ENCODE peak calls at places on chromosomes 16 and 17, in six cellular contexts. X is EL; A is activated CD4-positive, CD25-positive, alpha-beta regulatory T cell; M is GM04504; S is NCI-H2029 treated with DMSO at 0.1 percent for 48 hours; Z is esophagus squamous epithelium. I is an unnamed sample.

GRCh38 chr17:38706625-38707298 is 1.7 kb downstream of the MLLT6 start:
- DNase-seq in X (peak), A (no peak), M (no peak), S (peak), Z (no peak), I (no peak)

GRCh38 chr16:70662991-70663523 is 16.7 kb downstream of the IL34 start:
- DNase-seq in X (no peak), A (no peak), M (no peak), S (no peak), Z (no peak), I (no peak)

GRCh38 chr16:72179592-72179991 is 7.6 kb upstream of the PMFBP1 start:
- DNase-seq in X (no peak), A (no peak), M (no peak), S (no peak), Z (no peak), I (no peak)

GRCh38 chr16:50622029-50622428 is 59.1 kb downstream of the SNX20 start:
- DNase-seq in X (no peak), A (no peak), M (no peak), S (no peak), Z (no peak), I (no peak)

GRCh38 chr16:54359086-54359485 is 72.5 kb upstream of the IRX3 start:
- DNase-seq in X (no peak), A (no peak), M (no peak), S (no peak), Z (no peak), I (no peak)

GRCh38 chr17:48236681-48237134 is 129.1 kb downstream of the SNX11 start:
- DNase-seq in X (peak), A (no peak), M (no peak), S (no peak), Z (no peak), I (no peak)

GRCh38 chr17:2421315-2422147 is 20.7 kb upstream of the MNT start:
- DNase-seq in X (no peak), A (no peak), M (no peak), S (no peak), Z (no peak), I (no peak)

GRCh38 chr17:5446786-5447185 is 7.8 kb upstream of the C1QBP start:
- DNase-seq in X (no peak), A (no peak), M (no peak), S (no peak), Z (no peak), I (no peak)

GRCh38 chr17:80861892-80862291 is 129.7 kb upstream of the CHMP6 start:
- DNase-seq in X (peak), A (no peak), M (no peak), S (no peak), Z (no peak), I (no peak)

GRCh38 chr16:10098991-10099390 is 83.2 kb downstream of the GRIN2A start:
- DNase-seq in X (peak), A (no peak), M (no peak), S (no peak), Z (no peak), I (no peak)

GRCh38 chr16:90008708-90009145 is 10.5 kb downstream of the DBNDD1 start:
- DNase-seq in X (no peak), A (peak), M (no peak), S (no peak), Z (no peak), I (no peak)

GRCh38 chr16:11356573-11357331 is 11.5 kb downstream of the RMI2 start:
- DNase-seq in X (peak), A (peak), M (peak), S (no peak), Z (no peak), I (no peak)

GRCh38 chr17:80743181-80743771 is 198.6 kb downstream of the RPTOR start:
- DNase-seq in X (no peak), A (no peak), M (peak), S (no peak), Z (no peak), I (peak)

GRCh38 chr16:12087901-12088364 is 111.4 kb downstream of the SNX29 start:
- DNase-seq in X (no peak), A (no peak), M (no peak), S (peak), Z (no peak), I (no peak)

GRCh38 chr17:27893834-27894503 is 804 bp upstream of the LYRM9 start:
- DNase-seq in X (no peak), A (no peak), M (no peak), S (no peak), Z (no peak), I (no peak)

GRCh38 chr17:60106377-60107059 is 27.8 kb upstream of the HEATR6 start:
- DNase-seq in X (peak), A (no peak), M (no peak), S (no peak), Z (no peak), I (no peak)